ENCODE peak calls at places on chromosomes 16 and 17, in five cellular contexts. One of them, this sample, is unnamed.

GRCh38 chr16:7004266-7004665 is 328.4 kb upstream of the RBFOX1 start:
- DNase-seq in HEK293T: no peak
- DNase-seq in stimulated activated CD4-positive, alpha-beta T cell treated with anti-CD3 and anti-CD28 coated beads, TNF-alpha, amount 100 ng/mL, for 4 hours: no peak
- DNase-seq in NCI-H1105: no peak
- DNase-seq in naive B cell: no peak
- DNase-seq in this sample: no peak

GRCh38 chr17:43832976-43833829 is at the start of gene MPP3:
- DNase-seq in HEK293T: peak
- DNase-seq in stimulated activated CD4-positive, alpha-beta T cell treated with anti-CD3 and anti-CD28 coated beads, TNF-alpha, amount 100 ng/mL, for 4 hours: peak
- DNase-seq in NCI-H1105: peak
- DNase-seq in naive B cell: peak
- DNase-seq in this sample: peak

GRCh38 chr16:48158296-48158695 is 2.5 kb upstream of the ABCC12 start:
- DNase-seq in HEK293T: no peak
- DNase-seq in stimulated activated CD4-positive, alpha-beta T cell treated with anti-CD3 and anti-CD28 coated beads, TNF-alpha, amount 100 ng/mL, for 4 hours: peak
- DNase-seq in NCI-H1105: no peak
- DNase-seq in naive B cell: no peak
- DNase-seq in this sample: peak

GRCh38 chr16:67884-68789 is 4.3 kb downstream of the RHBDF1 start:
- DNase-seq in HEK293T: no peak
- DNase-seq in stimulated activated CD4-positive, alpha-beta T cell treated with anti-CD3 and anti-CD28 coated beads, TNF-alpha, amount 100 ng/mL, for 4 hours: no peak
- DNase-seq in NCI-H1105: no peak
- DNase-seq in naive B cell: no peak
- DNase-seq in this sample: peak

GRCh38 chr17:17849863-17850373 is 13.1 kb upstream of the SREBF1 start:
- DNase-seq in HEK293T: peak
- DNase-seq in stimulated activated CD4-positive, alpha-beta T cell treated with anti-CD3 and anti-CD28 coated beads, TNF-alpha, amount 100 ng/mL, for 4 hours: peak
- DNase-seq in NCI-H1105: no peak
- DNase-seq in naive B cell: peak
- DNase-seq in this sample: peak

GRCh38 chr16:65229191-65229662 is 107.4 kb upstream of the CDH11 start:
- DNase-seq in HEK293T: no peak
- DNase-seq in stimulated activated CD4-positive, alpha-beta T cell treated with anti-CD3 and anti-CD28 coated beads, TNF-alpha, amount 100 ng/mL, for 4 hours: no peak
- DNase-seq in NCI-H1105: no peak
- DNase-seq in naive B cell: no peak
- DNase-seq in this sample: no peak

GRCh38 chr16:1971678-1972489 is at the start of gene TBL3:
- DNase-seq in HEK293T: peak
- DNase-seq in stimulated activated CD4-positive, alpha-beta T cell treated with anti-CD3 and anti-CD28 coated beads, TNF-alpha, amount 100 ng/mL, for 4 hours: peak
- DNase-seq in NCI-H1105: peak
- DNase-seq in naive B cell: peak
- DNase-seq in this sample: peak

GRCh38 chr17:681738-682137 is 32.9 kb downstream of the VPS53 start:
- DNase-seq in HEK293T: no peak
- DNase-seq in stimulated activated CD4-positive, alpha-beta T cell treated with anti-CD3 and anti-CD28 coated beads, TNF-alpha, amount 100 ng/mL, for 4 hours: no peak
- DNase-seq in NCI-H1105: no peak
- DNase-seq in naive B cell: no peak
- DNase-seq in this sample: peak

GRCh38 chr16:84700518-84701277 is 898 bp downstream of the USP10 start:
- DNase-seq in HEK293T: no peak
- DNase-seq in stimulated activated CD4-positive, alpha-beta T cell treated with anti-CD3 and anti-CD28 coated beads, TNF-alpha, amount 100 ng/mL, for 4 hours: peak
- DNase-seq in NCI-H1105: no peak
- DNase-seq in naive B cell: peak
- DNase-seq in this sample: peak

GRCh38 chr17:323721-324139 is 28.9 kb downstream of the RPH3AL start:
- DNase-seq in HEK293T: no peak
- DNase-seq in stimulated activated CD4-positive, alpha-beta T cell treated with anti-CD3 and anti-CD28 coated beads, TNF-alpha, amount 100 ng/mL, for 4 hours: no peak
- DNase-seq in NCI-H1105: no peak
- DNase-seq in naive B cell: no peak
- DNase-seq in this sample: no peak

GRCh38 chr17:76924345-76925332 is 56.4 kb downstream of the MGAT5B start:
- DNase-seq in HEK293T: no peak
- DNase-seq in stimulated activated CD4-positive, alpha-beta T cell treated with anti-CD3 and anti-CD28 coated beads, TNF-alpha, amount 100 ng/mL, for 4 hours: no peak
- DNase-seq in NCI-H1105: no peak
- DNase-seq in naive B cell: no peak
- DNase-seq in this sample: no peak

GRCh38 chr17:83143817-83144231 is 64.4 kb downstream of the METRNL start:
- DNase-seq in HEK293T: no peak
- DNase-seq in stimulated activated CD4-positive, alpha-beta T cell treated with anti-CD3 and anti-CD28 coated beads, TNF-alpha, amount 100 ng/mL, for 4 hours: no peak
- DNase-seq in NCI-H1105: no peak
- DNase-seq in naive B cell: no peak
- DNase-seq in this sample: no peak

GRCh38 chr17:1673041-1673790 is 11.5 kb downstream of the PRPF8 start:
- DNase-seq in HEK293T: no peak
- DNase-seq in stimulated activated CD4-positive, alpha-beta T cell treated with anti-CD3 and anti-CD28 coated beads, TNF-alpha, amount 100 ng/mL, for 4 hours: no peak
- DNase-seq in NCI-H1105: no peak
- DNase-seq in naive B cell: no peak
- DNase-seq in this sample: no peak

GRCh38 chr16:50315346-50315997 is 49.1 kb downstream of the ADCY7 start:
- DNase-seq in HEK293T: no peak
- DNase-seq in stimulated activated CD4-positive, alpha-beta T cell treated with anti-CD3 and anti-CD28 coated beads, TNF-alpha, amount 100 ng/mL, for 4 hours: no peak
- DNase-seq in NCI-H1105: no peak
- DNase-seq in naive B cell: no peak
- DNase-seq in this sample: no peak

GRCh38 chr16:86986809-86987487 is 330.2 kb downstream of the C16orf95 start:
- DNase-seq in HEK293T: no peak
- DNase-seq in stimulated activated CD4-positive, alpha-beta T cell treated with anti-CD3 and anti-CD28 coated beads, TNF-alpha, amount 100 ng/mL, for 4 hours: no peak
- DNase-seq in NCI-H1105: no peak
- DNase-seq in naive B cell: no peak
- DNase-seq in this sample: no peak

This sample was measured in foreskin fibroblast.